ENCODE peak calls at places on chromosomes 4 and X, in nine cellular contexts. One of them, this sample, is unnamed.

GRCh38 chr4:61994036-61994435 is 793.9 kb downstream of the ADGRL3 start:
- DNase-seq in A549: no peak
- DNase-seq in SK-N-SH: no peak
- DNase-seq in mesendoderm: no peak
- DNase-seq in H9: no peak
- DNase-seq in MM.1S: no peak
- DNase-seq in mammary epithelial cell: peak
- DNase-seq in PC-3: peak
- DNase-seq in endothelial cell of umbilical vein: no peak
- DNase-seq in this sample: peak

GRCh38 chrX:31036895-31037294 is 34.9 kb downstream of the FTHL17 start:
- DNase-seq in A549: peak
- DNase-seq in SK-N-SH: peak
- DNase-seq in mesendoderm: peak
- DNase-seq in H9: peak
- DNase-seq in MM.1S: peak
- DNase-seq in mammary epithelial cell: peak
- DNase-seq in PC-3: peak
- DNase-seq in endothelial cell of umbilical vein: peak
- DNase-seq in this sample: peak

GRCh38 chr4:6591305-6591704 is 16.3 kb downstream of the MAN2B2 start:
- DNase-seq in A549: no peak
- DNase-seq in SK-N-SH: no peak
- DNase-seq in mesendoderm: no peak
- DNase-seq in H9: no peak
- DNase-seq in MM.1S: no peak
- DNase-seq in mammary epithelial cell: no peak
- DNase-seq in PC-3: no peak
- DNase-seq in endothelial cell of umbilical vein: no peak
- DNase-seq in this sample: no peak

GRCh38 chrX:48920713-48921104 is 1.9 kb upstream of the PIM2 start:
- DNase-seq in A549: no peak
- DNase-seq in SK-N-SH: no peak
- DNase-seq in mesendoderm: peak
- DNase-seq in H9: no peak
- DNase-seq in MM.1S: no peak
- DNase-seq in mammary epithelial cell: no peak
- DNase-seq in PC-3: no peak
- DNase-seq in endothelial cell of umbilical vein: no peak
- DNase-seq in this sample: no peak

GRCh38 chr4:117264072-117264471 is 178.7 kb upstream of the TRAM1L1 start:
- DNase-seq in A549: no peak
- DNase-seq in SK-N-SH: no peak
- DNase-seq in mesendoderm: no peak
- DNase-seq in H9: no peak
- DNase-seq in MM.1S: no peak
- DNase-seq in mammary epithelial cell: no peak
- DNase-seq in PC-3: no peak
- DNase-seq in endothelial cell of umbilical vein: no peak
- DNase-seq in this sample: no peak

GRCh38 chr4:7241587-7242125 is 49.3 kb downstream of the SORCS2 start:
- DNase-seq in A549: no peak
- DNase-seq in SK-N-SH: no peak
- DNase-seq in mesendoderm: no peak
- DNase-seq in H9: no peak
- DNase-seq in MM.1S: peak
- DNase-seq in mammary epithelial cell: no peak
- DNase-seq in PC-3: no peak
- DNase-seq in endothelial cell of umbilical vein: no peak
- DNase-seq in this sample: no peak

GRCh38 chr4:174494146-174494545 is 28.1 kb downstream of the HPGD start:
- DNase-seq in A549: no peak
- DNase-seq in SK-N-SH: no peak
- DNase-seq in mesendoderm: no peak
- DNase-seq in H9: no peak
- DNase-seq in MM.1S: no peak
- DNase-seq in mammary epithelial cell: no peak
- DNase-seq in PC-3: no peak
- DNase-seq in endothelial cell of umbilical vein: no peak
- DNase-seq in this sample: no peak

GRCh38 chr4:148341980-148342800 is 100.0 kb downstream of the NR3C2 start:
- DNase-seq in A549: no peak
- DNase-seq in SK-N-SH: no peak
- DNase-seq in mesendoderm: peak
- DNase-seq in H9: no peak
- DNase-seq in MM.1S: no peak
- DNase-seq in mammary epithelial cell: no peak
- DNase-seq in PC-3: no peak
- DNase-seq in endothelial cell of umbilical vein: peak
- DNase-seq in this sample: no peak

GRCh38 chr4:121428721-121429120 is 47.9 kb upstream of the QRFPR start:
- DNase-seq in A549: no peak
- DNase-seq in SK-N-SH: no peak
- DNase-seq in mesendoderm: no peak
- DNase-seq in H9: no peak
- DNase-seq in MM.1S: no peak
- DNase-seq in mammary epithelial cell: peak
- DNase-seq in PC-3: peak
- DNase-seq in endothelial cell of umbilical vein: peak
- DNase-seq in this sample: peak

GRCh38 chr4:128942547-128942946 is 133.0 kb downstream of the JADE1 start:
- DNase-seq in A549: no peak
- DNase-seq in SK-N-SH: no peak
- DNase-seq in mesendoderm: no peak
- DNase-seq in H9: no peak
- DNase-seq in MM.1S: no peak
- DNase-seq in mammary epithelial cell: no peak
- DNase-seq in PC-3: no peak
- DNase-seq in endothelial cell of umbilical vein: no peak
- DNase-seq in this sample: peak

GRCh38 chrX:135740683-135741149 is 27.3 kb downstream of the CT45A3 start:
- DNase-seq in A549: peak
- DNase-seq in SK-N-SH: peak
- DNase-seq in mesendoderm: no peak
- DNase-seq in H9: peak
- DNase-seq in MM.1S: peak
- DNase-seq in mammary epithelial cell: no peak
- DNase-seq in PC-3: peak
- DNase-seq in endothelial cell of umbilical vein: peak
- DNase-seq in this sample: no peak

GRCh38 chr4:66094070-66094469 is 423.8 kb upstream of the EPHA5 start:
- DNase-seq in A549: no peak
- DNase-seq in SK-N-SH: no peak
- DNase-seq in mesendoderm: no peak
- DNase-seq in H9: no peak
- DNase-seq in MM.1S: no peak
- DNase-seq in mammary epithelial cell: no peak
- DNase-seq in PC-3: no peak
- DNase-seq in endothelial cell of umbilical vein: no peak
- DNase-seq in this sample: no peak

GRCh38 chr4:90950385-90950841 is 823.2 kb downstream of the CCSER1 start:
- DNase-seq in A549: peak
- DNase-seq in SK-N-SH: peak
- DNase-seq in mesendoderm: peak
- DNase-seq in H9: no peak
- DNase-seq in MM.1S: no peak
- DNase-seq in mammary epithelial cell: no peak
- DNase-seq in PC-3: peak
- DNase-seq in endothelial cell of umbilical vein: peak
- DNase-seq in this sample: peak

GRCh38 chrX:39162322-39162721 is 361.1 kb downstream of the MID1IP1 start:
- DNase-seq in A549: no peak
- DNase-seq in SK-N-SH: no peak
- DNase-seq in mesendoderm: no peak
- DNase-seq in H9: peak
- DNase-seq in MM.1S: no peak
- DNase-seq in mammary epithelial cell: no peak
- DNase-seq in PC-3: no peak
- DNase-seq in endothelial cell of umbilical vein: no peak
- DNase-seq in this sample: no peak

GRCh38 chr4:166675411-166675810 is 558.9 kb downstream of the SPOCK3 start:
- DNase-seq in A549: no peak
- DNase-seq in SK-N-SH: no peak
- DNase-seq in mesendoderm: no peak
- DNase-seq in H9: no peak
- DNase-seq in MM.1S: no peak
- DNase-seq in mammary epithelial cell: peak
- DNase-seq in PC-3: peak
- DNase-seq in endothelial cell of umbilical vein: no peak
- DNase-seq in this sample: peak

GRCh38 chr4:68361146-68361589 is 11.3 kb upstream of the YTHDC1 start:
- DNase-seq in A549: peak
- DNase-seq in SK-N-SH: no peak
- DNase-seq in mesendoderm: peak
- DNase-seq in H9: no peak
- DNase-seq in MM.1S: no peak
- DNase-seq in mammary epithelial cell: peak
- DNase-seq in PC-3: peak
- DNase-seq in endothelial cell of umbilical vein: no peak
- DNase-seq in this sample: peak

GRCh38 chr4:56874166-56874565 is 33.5 kb upstream of the REST start:
- DNase-seq in A549: no peak
- DNase-seq in SK-N-SH: no peak
- DNase-seq in mesendoderm: no peak
- DNase-seq in H9: peak
- DNase-seq in MM.1S: no peak
- DNase-seq in mammary epithelial cell: no peak
- DNase-seq in PC-3: peak
- DNase-seq in endothelial cell of umbilical vein: no peak
- DNase-seq in this sample: no peak

GRCh38 chr4:138891610-138892009 is 124.0 kb upstream of the NOCT start:
- DNase-seq in A549: no peak
- DNase-seq in SK-N-SH: peak
- DNase-seq in mesendoderm: no peak
- DNase-seq in H9: no peak
- DNase-seq in MM.1S: no peak
- DNase-seq in mammary epithelial cell: no peak
- DNase-seq in PC-3: no peak
- DNase-seq in endothelial cell of umbilical vein: peak
- DNase-seq in this sample: no peak

GRCh38 chrX:68894142-68894512 is 65.3 kb downstream of the EFNB1 start:
- DNase-seq in A549: no peak
- DNase-seq in SK-N-SH: peak
- DNase-seq in mesendoderm: no peak
- DNase-seq in H9: no peak
- DNase-seq in MM.1S: no peak
- DNase-seq in mammary epithelial cell: no peak
- DNase-seq in PC-3: no peak
- DNase-seq in endothelial cell of umbilical vein: peak
- DNase-seq in this sample: no peak

GRCh38 chrX:19680580-19680979 is 165.3 kb upstream of the MAP3K15 start:
- DNase-seq in A549: no peak
- DNase-seq in SK-N-SH: no peak
- DNase-seq in mesendoderm: no peak
- DNase-seq in H9: no peak
- DNase-seq in MM.1S: no peak
- DNase-seq in mammary epithelial cell: no peak
- DNase-seq in PC-3: no peak
- DNase-seq in endothelial cell of umbilical vein: no peak
- DNase-seq in this sample: no peak
- H3K4me2 ChIP-seq in A549: no peak
- H3K4me2 ChIP-seq in SK-N-SH: no peak
- H3K4me2 ChIP-seq in mesendoderm: no peak
- H3K4me2 ChIP-seq in H9: no peak
- H3K4me2 ChIP-seq in MM.1S: no peak
- H3K4me2 ChIP-seq in mammary epithelial cell: no peak
- H3K4me2 ChIP-seq in PC-3: no peak
- H3K4me2 ChIP-seq in endothelial cell of umbilical vein: no peak
- H3K4me2 ChIP-seq in this sample: no peak

GRCh38 chrX:149284616-149285015 is 220.5 kb downstream of the IDS start:
- DNase-seq in A549: no peak
- DNase-seq in SK-N-SH: no peak
- DNase-seq in mesendoderm: no peak
- DNase-seq in H9: no peak
- DNase-seq in MM.1S: no peak
- DNase-seq in mammary epithelial cell: no peak
- DNase-seq in PC-3: no peak
- DNase-seq in endothelial cell of umbilical vein: no peak
- DNase-seq in this sample: no peak

GRCh38 chrX:149280011-149280410 is 225.1 kb downstream of the IDS start:
- DNase-seq in A549: no peak
- DNase-seq in SK-N-SH: no peak
- DNase-seq in mesendoderm: no peak
- DNase-seq in H9: no peak
- DNase-seq in MM.1S: no peak
- DNase-seq in mammary epithelial cell: no peak
- DNase-seq in PC-3: no peak
- DNase-seq in endothelial cell of umbilical vein: no peak
- DNase-seq in this sample: no peak

GRCh38 chrX:149282909-149283308 is 222.2 kb downstream of the IDS start:
- DNase-seq in A549: no peak
- DNase-seq in SK-N-SH: no peak
- DNase-seq in mesendoderm: no peak
- DNase-seq in H9: no peak
- DNase-seq in MM.1S: no peak
- DNase-seq in mammary epithelial cell: no peak
- DNase-seq in PC-3: no peak
- DNase-seq in endothelial cell of umbilical vein: no peak
- DNase-seq in this sample: no peak

GRCh38 chrX:149286940-149287349 is 218.2 kb downstream of the IDS start:
- DNase-seq in A549: peak
- DNase-seq in SK-N-SH: peak
- DNase-seq in mesendoderm: peak
- DNase-seq in H9: peak
- DNase-seq in MM.1S: peak
- DNase-seq in mammary epithelial cell: peak
- DNase-seq in PC-3: peak
- DNase-seq in endothelial cell of umbilical vein: peak
- DNase-seq in this sample: peak

GRCh38 chrX:149283853-149284252 is 221.3 kb downstream of the IDS start:
- DNase-seq in A549: no peak
- DNase-seq in SK-N-SH: no peak
- DNase-seq in mesendoderm: no peak
- DNase-seq in H9: no peak
- DNase-seq in MM.1S: no peak
- DNase-seq in mammary epithelial cell: no peak
- DNase-seq in PC-3: no peak
- DNase-seq in endothelial cell of umbilical vein: no peak
- DNase-seq in this sample: no peak
- H3K4me2 ChIP-seq in A549: no peak
- H3K4me2 ChIP-seq in SK-N-SH: no peak
- H3K4me2 ChIP-seq in mesendoderm: no peak
- H3K4me2 ChIP-seq in H9: no peak
- H3K4me2 ChIP-seq in MM.1S: no peak
- H3K4me2 ChIP-seq in mammary epithelial cell: no peak
- H3K4me2 ChIP-seq in PC-3: no peak
- H3K4me2 ChIP-seq in endothelial cell of umbilical vein: no peak
- H3K4me2 ChIP-seq in this sample: no peak

GRCh38 chr4:137360701-137361213 is 171.5 kb downstream of the PCDH18 start:
- DNase-seq in A549: no peak
- DNase-seq in SK-N-SH: no peak
- DNase-seq in mesendoderm: no peak
- DNase-seq in H9: no peak
- DNase-seq in MM.1S: no peak
- DNase-seq in mammary epithelial cell: no peak
- DNase-seq in PC-3: no peak
- DNase-seq in endothelial cell of umbilical vein: no peak
- DNase-seq in this sample: no peak
- H3K4me2 ChIP-seq in A549: no peak
- H3K4me2 ChIP-seq in SK-N-SH: peak
- H3K4me2 ChIP-seq in mesendoderm: no peak
- H3K4me2 ChIP-seq in H9: no peak
- H3K4me2 ChIP-seq in MM.1S: no peak
- H3K4me2 ChIP-seq in mammary epithelial cell: peak
- H3K4me2 ChIP-seq in PC-3: no peak
- H3K4me2 ChIP-seq in endothelial cell of umbilical vein: no peak
- H3K4me2 ChIP-seq in this sample: no peak

GRCh38 chr4:184313710-184314659 is 96.3 kb upstream of the ENPP6 start:
- DNase-seq in A549: no peak
- DNase-seq in SK-N-SH: no peak
- DNase-seq in mesendoderm: no peak
- DNase-seq in H9: peak
- DNase-seq in MM.1S: no peak
- DNase-seq in mammary epithelial cell: no peak
- DNase-seq in PC-3: no peak
- DNase-seq in endothelial cell of umbilical vein: no peak
- DNase-seq in this sample: no peak
- H3K4me2 ChIP-seq in A549: no peak
- H3K4me2 ChIP-seq in SK-N-SH: no peak
- H3K4me2 ChIP-seq in mesendoderm: no peak
- H3K4me2 ChIP-seq in H9: no peak
- H3K4me2 ChIP-seq in MM.1S: no peak
- H3K4me2 ChIP-seq in mammary epithelial cell: no peak
- H3K4me2 ChIP-seq in PC-3: no peak
- H3K4me2 ChIP-seq in endothelial cell of umbilical vein: no peak
- H3K4me2 ChIP-seq in this sample: no peak

This sample was measured in fibroblast of lung.